ENCODE peak calls at places on chromosomes 1 and 21, in eight cellular contexts. L is CD8-positive, alpha-beta T cell; T is ELR; B is transverse colon; C is NCI-H2081 treated with DMSO at 0.1 percent for 48 hours; Q is body of pancreas; N is upper lobe of right lung; M is endothelial cell. X is an unnamed sample.

GRCh38 chr1:158093376-158093775 is 87.3 kb upstream of the CD1D start:
- DNase-seq in N (peak), L (no peak), Q (no peak), C (no peak), T (no peak), M (no peak), B (no peak), X (peak)

GRCh38 chr1:145999321-146000024 is 3.1 kb upstream of the TXNIP start:
- DNase-seq in Q (peak), N (no peak), L (no peak), C (peak), B (peak), M (no peak), T (no peak), X (no peak)

GRCh38 chr1:156371553-156372264 is 2.7 kb downstream of the RHBG start:
- DNase-seq in T (peak), Q (peak), C (no peak), B (no peak), M (no peak), N (peak), L (no peak), X (no peak)

GRCh38 chr1:234325878-234326492 is 47.3 kb upstream of the COA6 start:
- DNase-seq in L (no peak), B (no peak), C (no peak), M (no peak), T (no peak), N (no peak), Q (no peak), X (no peak)

GRCh38 chr1:118744420-118744819 is 243.7 kb downstream of the TBX15 start:
- DNase-seq in N (no peak), B (no peak), T (no peak), L (no peak), M (no peak), C (no peak), Q (no peak), X (no peak)

GRCh38 chr1:203217668-203218067 is 11.8 kb downstream of the CHIT1 start:
- DNase-seq in L (no peak), T (no peak), M (no peak), C (no peak), N (no peak), B (no peak), Q (no peak), X (no peak)

GRCh38 chr1:156383023-156383422 is 14.0 kb downstream of the RHBG start:
- DNase-seq in T (peak), M (peak), Q (peak), B (peak), C (peak), L (peak), N (no peak), X (peak)

GRCh38 chr1:193103759-193104495 is 1.3 kb downstream of the GLRX2 start:
- DNase-seq in T (no peak), L (no peak), N (no peak), C (no peak), B (no peak), Q (no peak), M (no peak), X (no peak)

GRCh38 chr1:1847061-1847460 is 43.8 kb downstream of the GNB1 start:
- DNase-seq in L (no peak), C (no peak), N (no peak), T (no peak), Q (peak), M (no peak), B (peak), X (no peak)

GRCh38 chr1:39395357-39395831 is 96.0 kb upstream of the BMP8A start:
- DNase-seq in N (no peak), L (no peak), Q (peak), B (no peak), T (peak), M (no peak), C (no peak), X (no peak)

GRCh38 chr1:119093721-119094120 is 46.7 kb downstream of the WARS2 start:
- DNase-seq in M (no peak), T (peak), B (no peak), L (no peak), C (no peak), N (no peak), Q (no peak), X (no peak)

GRCh38 chr1:107547363-107548155 is 406.7 kb downstream of the NTNG1 start:
- DNase-seq in M (no peak), Q (no peak), N (no peak), L (no peak), B (no peak), C (no peak), T (no peak), X (no peak)

GRCh38 chr1:203464743-203465142 is 10.9 kb upstream of the PRELP start:
- DNase-seq in L (no peak), T (no peak), B (no peak), N (no peak), Q (no peak), C (no peak), M (no peak), X (no peak)

GRCh38 chr1:54549181-54549924 is 1.3 kb downstream of the ACOT11 start:
- DNase-seq in Q (no peak), C (no peak), M (no peak), L (no peak), T (no peak), B (no peak), N (peak), X (no peak)

GRCh38 chr21:37804001-37804400 is 112.3 kb downstream of the KCNJ6 start:
- DNase-seq in B (no peak), C (no peak), Q (no peak), L (no peak), N (no peak), T (no peak), M (no peak), X (no peak)

GRCh38 chr1:119862276-119862675 is 34.0 kb downstream of the ADAM30 start:
- DNase-seq in Q (no peak), C (no peak), M (no peak), T (no peak), N (no peak), B (no peak), L (no peak), X (no peak)

GRCh38 chr1:60376196-60376595 is 302.6 kb upstream of the C1orf87 start:
- DNase-seq in T (no peak), B (no peak), Q (no peak), N (no peak), C (no peak), M (no peak), L (no peak), X (no peak)

GRCh38 chr1:80646053-80646452 is 1154.7 kb upstream of the ADGRL2 start:
- DNase-seq in T (no peak), M (no peak), B (no peak), C (no peak), L (no peak), Q (no peak), N (no peak), X (no peak)

GRCh38 chr1:31364561-31365255 is 8.2 kb downstream of the FABP3 start:
- DNase-seq in N (no peak), B (no peak), T (no peak), L (no peak), M (no peak), C (no peak), Q (no peak), X (no peak)

GRCh38 chr1:160408864-160409263 is 8.5 kb downstream of the VANGL2 start:
- DNase-seq in M (no peak), B (no peak), L (no peak), Q (no peak), N (no peak), C (no peak), T (no peak), X (no peak)

GRCh38 chr21:15604424-15604823 is 125.4 kb upstream of the USP25 start:
- DNase-seq in L (no peak), B (no peak), C (no peak), T (peak), M (no peak), N (no peak), Q (no peak), X (no peak)

GRCh38 chr1:92877792-92878191 is 46.0 kb downstream of the RPL5 start:
- DNase-seq in L (no peak), Q (no peak), C (no peak), T (no peak), N (no peak), M (no peak), B (no peak), X (no peak)

GRCh38 chr1:91557039-91557690 is 56.5 kb downstream of the CDC7 start:
- DNase-seq in L (no peak), C (no peak), B (no peak), N (no peak), Q (no peak), T (no peak), M (no peak), X (no peak)

GRCh38 chr1:152251391-152251790 is 27.4 kb upstream of the HRNR start:
- DNase-seq in Q (no peak), C (no peak), T (peak), N (no peak), B (no peak), L (no peak), M (no peak), X (no peak)

GRCh38 chr1:18139198-18139981 is 31.8 kb downstream of the IGSF21 start:
- DNase-seq in L (no peak), T (peak), C (no peak), B (no peak), M (no peak), Q (no peak), N (no peak), X (peak)